ENCODE peak calls at places on chromosomes 13 and 19, in six cellular contexts. S is transverse colon, U is tibial artery, J is Peyer's patch, N is right lobe of liver, B is ovary. T is an unnamed sample.

GRCh38 chr19:8456064-8456463 is 11.3 kb downstream of the HNRNPM start:
- DNase-seq in S (no peak), U (no peak), B (no peak), J (no peak), N (no peak), T (no peak)

GRCh38 chr13:30698023-30698422 is 37.3 kb upstream of the ALOX5AP start:
- DNase-seq in B (no peak), U (no peak), S (no peak), N (no peak), J (no peak), T (no peak)

GRCh38 chr13:46165485-46166220 is 16.3 kb downstream of the LCP1 start:
- DNase-seq in J (no peak), U (no peak), S (no peak), B (no peak), N (no peak), T (no peak)

GRCh38 chr13:27449081-27449603 is 1.2 kb downstream of the MTIF3 start:
- DNase-seq in U (no peak), S (no peak), J (no peak), N (no peak), B (no peak), T (no peak)

GRCh38 chr13:41465215-41465907 is 8.0 kb downstream of the RGCC start:
- DNase-seq in S (peak), U (peak), J (no peak), B (no peak), N (peak), T (peak)

GRCh38 chr13:114108894-114109293 is 23.5 kb downstream of the RASA3 start:
- DNase-seq in N (peak), J (peak), S (peak), U (peak), B (peak), T (peak)

GRCh38 chr19:21321134-21321533 is 8.1 kb downstream of the ZNF708 start:
- DNase-seq in U (no peak), N (no peak), J (no peak), B (no peak), S (no peak), T (no peak)

GRCh38 chr19:12800873-12801465 is 631 bp downstream of the PRDX2 start:
- DNase-seq in J (peak), S (no peak), U (no peak), N (peak), B (peak), T (no peak)

GRCh38 chr13:41075034-41075433 is 13.7 kb downstream of the WBP4 start:
- DNase-seq in B (no peak), J (no peak), S (no peak), U (no peak), N (no peak), T (no peak)

GRCh38 chr19:24098359-24098758 is 11.4 kb downstream of the ZNF254 start:
- DNase-seq in B (no peak), U (no peak), S (no peak), N (no peak), J (no peak), T (no peak)

GRCh38 chr19:45476349-45476717 is 8.5 kb downstream of the FOSB start:
- DNase-seq in U (no peak), B (no peak), N (no peak), J (no peak), S (no peak), T (no peak)

GRCh38 chr19:16351133-16351809 is 26.6 kb downstream of the KLF2 start:
- DNase-seq in J (no peak), S (no peak), U (no peak), B (no peak), N (no peak), T (no peak)

GRCh38 chr13:23921451-23921888 is 24.2 kb upstream of the C1QTNF9B start:
- DNase-seq in U (no peak), B (no peak), S (no peak), J (no peak), N (no peak), T (no peak)

GRCh38 chr13:100306444-100306999 is 217.6 kb downstream of the PCCA start:
- DNase-seq in U (no peak), S (no peak), B (no peak), J (no peak), N (no peak), T (no peak)

GRCh38 chr19:1172353-1173159 is 1.5 kb downstream of the SBNO2 start:
- DNase-seq in S (peak), J (peak), B (no peak), N (peak), U (peak), T (peak)

GRCh38 chr19:11787536-11787935 is 10.8 kb upstream of the ZNF491 start:
- DNase-seq in N (no peak), S (no peak), B (no peak), J (no peak), U (no peak), T (no peak)

GRCh38 chr13:79482271-79482970 is 1.5 kb downstream of the NDFIP2 start:
- DNase-seq in N (no peak), J (no peak), U (no peak), B (no peak), S (no peak), T (no peak)

GRCh38 chr13:72932250-72932649 is 126.6 kb upstream of the KLF5 start:
- DNase-seq in N (no peak), B (no peak), S (no peak), J (no peak), U (no peak), T (no peak)

GRCh38 chr13:43880930-43881329 is 1.2 kb downstream of the LACC1 start:
- DNase-seq in N (no peak), S (no peak), B (no peak), U (no peak), J (no peak), T (no peak)

GRCh38 chr19:47707135-47707925 is 5.9 kb upstream of the EHD2 start:
- DNase-seq in B (peak), N (peak), J (peak), U (peak), S (peak), T (peak)

GRCh38 chr13:106036870-106037269 is 498.6 kb downstream of the EFNB2 start:
- DNase-seq in S (peak), J (peak), N (no peak), B (no peak), U (no peak), T (no peak)

GRCh38 chr13:44474122-44474910 is 100.7 kb downstream of the SERP2 start:
- DNase-seq in N (no peak), J (no peak), S (no peak), B (no peak), U (no peak), T (no peak)

GRCh38 chr13:109447667-109448066 is 338.7 kb downstream of the IRS2 start:
- DNase-seq in J (no peak), N (no peak), B (no peak), S (no peak), U (no peak), T (no peak)

GRCh38 chr19:10625003-10625761 is at the start of gene SLC44A2:
- DNase-seq in J (peak), B (peak), U (peak), N (peak), S (peak), T (peak)

GRCh38 chr13:49499889-49500660 is 4.3 kb downstream of the PHF11 start:
- DNase-seq in B (no peak), U (no peak), N (no peak), S (no peak), J (no peak), T (no peak)

GRCh38 chr19:18730885-18731513 is 47.5 kb downstream of the CRTC1 start:
- DNase-seq in U (no peak), B (no peak), N (no peak), J (no peak), S (no peak), T (no peak)

GRCh38 chr13:37495046-37495445 is 103.5 kb downstream of the POSTN start:
- DNase-seq in S (no peak), J (no peak), B (no peak), N (no peak), U (no peak), T (no peak)

GRCh38 chr19:10404888-10405808 is 1.8 kb upstream of the CDC37 start:
- DNase-seq in S (no peak), J (no peak), N (no peak), U (no peak), B (no peak), T (no peak)

GRCh38 chr13:47945738-47946137 is 55.3 kb downstream of the SUCLA2 start:
- DNase-seq in N (no peak), U (no peak), J (no peak), S (no peak), B (no peak), T (no peak)

GRCh38 chr19:3725640-3726310 is 17.6 kb downstream of the TJP3 start:
- DNase-seq in N (no peak), U (no peak), B (no peak), S (peak), J (peak), T (peak)

GRCh38 chr13:37386276-37386675 is 212.3 kb downstream of the POSTN start:
- DNase-seq in J (no peak), B (no peak), S (no peak), U (no peak), N (no peak), T (no peak)

DNA sequence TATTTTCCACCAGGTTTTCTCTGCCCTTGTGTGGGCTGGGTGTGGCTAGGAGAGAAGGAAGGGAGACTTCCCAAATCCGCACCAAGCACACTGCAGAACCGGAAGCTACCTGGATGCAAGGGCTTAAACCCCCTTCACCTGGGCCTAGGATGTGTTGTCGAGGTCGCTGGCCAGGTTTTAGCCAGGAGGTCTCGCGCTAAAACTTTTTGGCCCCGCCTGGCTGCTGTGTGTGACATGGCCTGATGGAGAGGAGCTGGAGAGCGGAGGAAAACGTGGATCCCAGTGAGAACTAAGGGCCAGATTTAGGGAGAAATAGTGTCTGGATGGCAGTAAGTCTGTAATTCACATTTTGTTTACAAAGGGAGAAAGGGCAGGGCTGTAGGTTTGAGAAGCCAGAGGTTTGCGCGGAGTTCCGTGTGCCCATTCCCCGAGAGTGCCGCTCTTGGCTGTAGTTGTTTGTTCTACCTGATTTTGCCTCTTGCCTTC is 3.1 kb upstream of the TSHZ3 start:
- DNase-seq in S (no peak), J (no peak), U (no peak), B (peak), N (no peak), T (no peak)
- H3K27ac ChIP-seq in S (peak), J (no peak), U (no peak), B (peak), N (no peak), T (no peak)

GRCh38 chr13:51221108-51221507 is 1.1 kb upstream of the FAM124A start:
- DNase-seq in S (no peak), B (no peak), N (no peak), J (no peak), U (no peak), T (no peak)

GRCh38 chr13:51220706-51221105 is 1.5 kb upstream of the FAM124A start:
- DNase-seq in B (no peak), N (no peak), U (no peak), J (no peak), S (no peak), T (no peak)

GRCh38 chr13:51223284-51224270 is 1.4 kb downstream of the FAM124A start:
- DNase-seq in B (no peak), U (no peak), J (no peak), S (no peak), N (no peak), T (no peak)

GRCh38 chr13:51222510-51223283 is 499 bp downstream of the FAM124A start:
- DNase-seq in J (no peak), N (no peak), B (no peak), S (no peak), U (no peak), T (no peak)

DNA sequence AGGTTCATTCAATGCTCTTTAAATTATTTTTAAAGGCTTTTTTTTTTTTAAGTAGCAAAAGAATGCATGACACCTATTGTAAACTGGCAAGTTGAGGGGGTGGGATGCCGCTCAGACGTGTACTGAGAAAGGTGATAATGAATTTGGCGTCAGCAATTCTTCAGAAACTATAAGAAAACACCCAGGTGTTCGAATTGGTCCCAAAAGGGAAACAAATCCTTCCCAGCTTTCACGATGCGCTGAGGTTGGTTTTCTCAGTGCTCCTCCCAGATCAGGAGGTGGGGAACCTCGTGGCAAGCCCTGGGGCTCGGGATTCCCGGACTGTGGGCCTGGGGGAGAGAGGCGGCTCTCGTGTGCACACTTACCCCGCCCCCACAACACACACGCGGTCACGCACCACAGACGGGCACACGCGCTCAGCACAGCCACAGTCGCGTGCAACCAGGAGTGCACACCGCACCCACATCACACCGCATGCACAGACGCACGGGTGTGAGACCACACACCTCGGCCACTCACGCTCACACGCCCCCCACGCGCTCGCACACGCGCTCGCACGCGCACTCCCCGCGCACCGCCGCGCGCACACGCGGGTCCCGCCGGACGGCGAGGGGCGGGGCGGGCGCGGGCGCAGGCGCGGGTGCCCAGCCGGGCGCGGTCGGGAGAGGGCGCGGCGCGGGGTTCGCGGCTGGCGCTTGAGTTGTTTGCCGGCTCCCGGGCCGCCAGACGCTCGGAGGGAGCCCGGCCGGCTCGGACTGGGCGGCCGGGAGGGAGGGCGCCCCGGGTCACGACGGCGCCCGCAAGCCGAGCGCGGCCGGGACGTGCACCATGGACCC is at the start of gene FAM124A:
- DNase-seq in B (peak), S (peak), J (peak), U (no peak), N (peak), T (peak)
- TF ChIP-seq CTCF in B (peak), S (no peak), J (peak), U (no peak), N (no peak), T (no peak)

GRCh38 chr13:84431646-84432045 is 549.4 kb upstream of the SLITRK1 start:
- DNase-seq in S (no peak), U (no peak), N (no peak), J (no peak), B (no peak), T (no peak)
- H3K27ac ChIP-seq in S (no peak), U (no peak), N (no peak), J (no peak), B (no peak), T (no peak)

DNA sequence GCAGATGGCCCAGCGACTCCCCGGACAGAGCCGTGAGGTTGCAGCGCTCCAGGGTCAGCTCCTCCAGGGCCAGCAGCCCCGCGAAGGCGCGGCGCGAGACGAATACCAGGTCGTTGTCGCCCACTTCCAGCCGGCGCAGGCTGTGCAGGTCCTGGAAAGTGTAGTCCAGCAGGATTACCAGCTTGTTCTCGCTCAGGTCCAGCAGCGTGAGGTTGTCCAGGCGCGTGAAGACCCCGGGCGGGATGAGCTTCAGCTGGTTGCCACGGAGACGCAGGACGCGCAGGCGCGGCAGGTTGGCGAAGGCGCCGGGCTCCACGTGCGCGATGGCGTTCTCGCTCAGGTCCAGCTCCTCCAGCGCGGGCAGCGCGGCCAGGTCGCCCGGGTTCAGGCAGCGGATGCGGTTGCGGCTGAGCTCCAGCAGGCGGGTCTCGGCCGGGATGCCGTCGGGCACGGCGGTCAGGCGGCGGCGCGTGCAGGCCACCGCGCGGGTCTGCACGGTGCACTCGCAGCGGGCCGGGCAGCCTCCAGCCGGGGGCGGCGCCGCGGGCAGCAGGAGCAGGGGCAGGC is 9.3 kb upstream of the PEAK3 start:
- DNase-seq in B (no peak), N (no peak), U (no peak), J (no peak), S (no peak), T (no peak)
- TF ChIP-seq CTCF in B (no peak), N (no peak), U (no peak), J (peak), S (no peak), T (no peak)

GRCh38 chr13:95226932-95227718 is 74.1 kb downstream of the ABCC4 start:
- DNase-seq in U (no peak), N (no peak), S (no peak), B (no peak), J (no peak), T (no peak)

GRCh38 chr13:95228130-95228529 is 73.1 kb downstream of the ABCC4 start:
- DNase-seq in J (no peak), U (no peak), B (no peak), S (no peak), N (no peak), T (no peak)

GRCh38 chr13:95226051-95226450 is 75.2 kb downstream of the ABCC4 start:
- DNase-seq in N (no peak), S (no peak), J (no peak), U (no peak), B (no peak), T (no peak)

GRCh38 chr13:95224064-95224463 is 77.2 kb downstream of the ABCC4 start:
- DNase-seq in S (no peak), J (no peak), B (no peak), U (no peak), N (no peak), T (no peak)

DNA sequence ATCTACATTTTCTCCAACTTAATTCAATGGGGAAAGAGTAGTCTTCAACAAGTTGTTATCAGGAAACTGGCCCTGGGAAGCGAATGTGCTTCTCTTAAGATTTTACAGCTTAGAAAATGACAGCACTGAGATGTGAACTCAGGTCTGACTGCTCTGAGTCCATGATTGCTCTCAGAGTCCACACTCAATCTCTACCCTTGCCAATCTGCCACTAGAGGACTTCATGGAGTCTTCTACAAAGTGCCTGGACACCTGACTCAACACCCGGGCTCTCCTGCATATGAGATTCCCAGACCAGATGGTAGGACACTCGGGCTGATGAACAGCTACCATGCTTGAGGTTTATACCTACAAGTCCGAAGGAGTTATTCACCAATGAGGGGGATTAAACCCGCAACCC is 74.8 kb downstream of the ABCC4 start:
- DNase-seq in S (no peak), U (no peak), B (no peak), J (no peak), N (no peak), T (no peak)
- H3K27ac ChIP-seq in S (peak), U (no peak), B (no peak), J (no peak), N (no peak), T (peak)

DNA sequence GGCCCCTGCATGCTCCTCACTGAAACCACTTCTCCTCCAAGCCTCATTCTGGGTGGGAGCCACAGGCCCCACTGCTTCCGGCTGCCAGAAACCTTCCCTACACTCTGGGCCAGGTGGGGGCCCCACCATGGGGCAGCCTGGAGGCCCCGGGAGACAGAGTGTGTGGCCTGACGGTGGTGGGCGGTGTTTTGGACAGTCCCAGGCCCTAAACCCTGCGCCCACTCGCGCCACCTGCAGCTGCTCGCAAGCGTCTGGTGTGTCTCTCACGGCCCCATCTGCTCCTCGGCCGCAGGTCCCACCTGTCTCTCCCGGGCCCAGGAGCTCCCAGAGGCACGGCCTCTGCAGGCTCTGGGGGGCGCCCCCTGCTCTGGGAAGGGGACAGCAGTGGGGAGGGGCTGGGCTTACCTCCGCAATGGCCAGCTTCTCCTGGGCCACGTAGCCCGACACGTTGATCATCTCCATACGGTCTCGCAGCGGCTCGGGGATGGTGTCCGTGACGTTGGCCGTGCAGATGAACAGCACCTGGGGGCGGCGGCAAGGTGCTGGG is 5.6 kb downstream of the RPL36 start:
- DNase-seq in S (no peak), B (no peak), J (no peak), U (no peak), N (no peak), T (no peak)
- TF ChIP-seq CTCF in S (no peak), B (no peak), J (no peak), U (no peak), N (no peak), T (no peak)

DNA sequence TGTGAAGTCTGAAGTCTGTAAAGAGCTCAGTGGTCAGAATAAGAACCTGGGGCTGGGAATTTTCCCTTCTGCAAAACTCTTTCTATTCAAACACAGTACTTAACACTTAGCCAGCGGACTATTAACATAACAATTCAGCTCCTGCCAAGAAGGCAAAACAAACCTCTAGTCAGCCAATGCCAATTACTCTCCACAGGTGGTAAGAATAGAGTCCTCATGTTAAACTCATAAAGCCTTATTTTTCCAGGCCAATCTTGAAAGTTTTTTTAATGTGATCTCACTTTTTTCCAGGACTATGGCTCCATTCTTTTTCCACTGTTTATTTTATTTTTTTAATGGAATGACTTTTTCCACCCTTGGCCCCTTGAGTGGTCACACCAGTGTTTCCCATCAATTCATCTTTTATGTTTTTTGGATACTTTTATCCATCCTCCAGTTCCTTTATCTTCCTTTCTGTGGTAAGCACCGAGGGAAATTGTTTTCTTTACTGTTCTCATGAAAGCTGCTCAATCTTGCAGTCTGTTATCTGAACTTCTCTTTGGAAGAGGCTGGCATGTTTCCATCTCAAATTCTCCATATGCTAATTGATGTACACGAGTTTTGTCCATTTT is 217.3 kb downstream of the LHFPL6 start:
- DNase-seq in S (no peak), N (no peak), B (no peak), J (no peak), U (no peak), T (no peak)
- H3K27ac ChIP-seq in S (peak), N (no peak), B (no peak), J (no peak), U (peak), T (no peak)

T was measured in lower lobe of right lung.